ENCODE peak calls at places on chromosomes 7 and 10, in five cellular contexts. X is fibroblast of villous mesenchyme, F is body of pancreas, J is mucosa of descending colon, R is cardiac muscle cell. M is an unnamed sample.

GRCh38 chr10:5894873-5895272 is 4.8 kb downstream of the FBH1 start:
- DNase-seq in X (no peak), F (no peak), R (peak), J (no peak), M (no peak)

GRCh38 chr7:158646766-158647474 is 57.7 kb downstream of the NCAPG2 start:
- DNase-seq in J (peak), R (no peak), X (no peak), F (no peak), M (no peak)

GRCh38 chr7:82925331-82925730 is 237.4 kb downstream of the PCLO start:
- DNase-seq in X (no peak), R (no peak), F (no peak), J (no peak), M (no peak)

GRCh38 chr7:151251926-151252835 is 3.7 kb upstream of the SMARCD3 start:
- DNase-seq in R (peak), F (peak), J (no peak), X (peak), M (peak)

GRCh38 chr7:7221602-7222038 is 39.3 kb downstream of the C1GALT1 start:
- DNase-seq in R (peak), J (no peak), F (no peak), X (peak), M (peak)

GRCh38 chr10:50558368-50558767 is 65.4 kb downstream of the SGMS1 start:
- DNase-seq in J (no peak), F (peak), X (peak), R (peak), M (peak)

GRCh38 chr10:18229839-18230238 is 89.6 kb downstream of the CACNB2 start:
- DNase-seq in F (no peak), X (no peak), J (no peak), R (no peak), M (peak)

GRCh38 chr10:129689681-129690080 is 222.6 kb downstream of the MGMT start:
- DNase-seq in R (no peak), F (no peak), X (peak), J (no peak), M (peak)

GRCh38 chr10:37871568-37872251 is 14.3 kb upstream of the ZNF248 start:
- DNase-seq in F (no peak), R (no peak), X (no peak), J (no peak), M (no peak)

GRCh38 chr10:95391570-95392249 is 100.9 kb upstream of the PDLIM1 start:
- DNase-seq in J (no peak), R (peak), X (peak), F (no peak), M (peak)

GRCh38 chr7:83918142-83918541 is 269.2 kb upstream of the SEMA3E start:
- DNase-seq in R (no peak), F (no peak), X (no peak), J (no peak), M (no peak)

GRCh38 chr7:83835424-83835823 is 186.5 kb upstream of the SEMA3E start:
- DNase-seq in J (no peak), F (no peak), X (no peak), R (no peak), M (peak)

DNA sequence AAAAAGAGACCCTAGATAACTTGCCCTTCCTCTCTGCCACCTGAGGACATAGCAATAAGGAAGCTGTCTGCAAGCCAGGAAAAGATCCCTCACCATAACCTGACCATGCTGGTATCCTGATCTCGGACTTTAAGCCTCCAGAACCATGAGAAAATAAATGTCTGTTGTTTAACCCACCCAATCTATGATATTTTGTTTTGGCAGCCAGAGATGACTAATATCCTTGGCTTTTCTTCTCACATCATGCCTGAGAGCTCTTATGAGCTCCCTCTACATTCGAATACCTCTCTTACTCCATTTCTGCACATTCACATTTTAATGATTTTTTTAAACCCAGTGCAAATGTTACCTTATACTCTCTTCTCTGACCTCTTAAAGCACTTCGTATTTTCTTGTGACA is 214.0 kb upstream of the CHRM2 start:
- DNase-seq in X (no peak), R (no peak), F (no peak), J (no peak), M (no peak)
- H3K4me3 ChIP-seq in X (no peak), R (no peak), F (no peak), J (no peak), M (no peak)

DNA sequence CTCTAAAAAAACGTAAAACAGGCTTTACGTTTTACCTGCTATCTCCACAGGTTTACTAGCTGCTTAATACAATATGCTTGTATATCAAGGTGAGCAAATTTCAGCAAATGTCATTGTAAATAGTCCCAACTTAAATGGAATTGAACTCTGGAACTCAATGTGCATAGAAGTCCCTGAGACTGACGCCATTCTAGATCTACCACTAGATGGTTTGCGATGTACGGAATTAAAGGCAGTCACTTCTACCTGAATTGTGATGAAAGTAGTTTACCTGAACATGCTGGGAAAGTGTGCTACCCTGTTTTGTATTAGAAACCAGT is 837 bp upstream of the SNX13 start:
- DNase-seq in X (no peak), J (peak), F (no peak), R (no peak), M (no peak)
- TF ChIP-seq CTCF in X (no peak), J (no peak), F (peak), R (no peak), M (peak)

GRCh38 chr7:1562611-1563051 is 6.6 kb upstream of the TMEM184A start:
- DNase-seq in F (no peak), R (no peak), J (no peak), X (peak), M (peak)

GRCh38 chr7:1560620-1561031 is 4.6 kb upstream of the TMEM184A start:
- DNase-seq in F (no peak), X (no peak), R (no peak), J (peak), M (no peak)

GRCh38 chr7:1559626-1560590 is 3.9 kb upstream of the TMEM184A start:
- DNase-seq in F (no peak), J (no peak), X (no peak), R (no peak), M (no peak)

GRCh38 chr7:1562126-1562525 is 6.1 kb upstream of the TMEM184A start:
- DNase-seq in X (no peak), J (no peak), R (peak), F (no peak), M (peak)

DNA sequence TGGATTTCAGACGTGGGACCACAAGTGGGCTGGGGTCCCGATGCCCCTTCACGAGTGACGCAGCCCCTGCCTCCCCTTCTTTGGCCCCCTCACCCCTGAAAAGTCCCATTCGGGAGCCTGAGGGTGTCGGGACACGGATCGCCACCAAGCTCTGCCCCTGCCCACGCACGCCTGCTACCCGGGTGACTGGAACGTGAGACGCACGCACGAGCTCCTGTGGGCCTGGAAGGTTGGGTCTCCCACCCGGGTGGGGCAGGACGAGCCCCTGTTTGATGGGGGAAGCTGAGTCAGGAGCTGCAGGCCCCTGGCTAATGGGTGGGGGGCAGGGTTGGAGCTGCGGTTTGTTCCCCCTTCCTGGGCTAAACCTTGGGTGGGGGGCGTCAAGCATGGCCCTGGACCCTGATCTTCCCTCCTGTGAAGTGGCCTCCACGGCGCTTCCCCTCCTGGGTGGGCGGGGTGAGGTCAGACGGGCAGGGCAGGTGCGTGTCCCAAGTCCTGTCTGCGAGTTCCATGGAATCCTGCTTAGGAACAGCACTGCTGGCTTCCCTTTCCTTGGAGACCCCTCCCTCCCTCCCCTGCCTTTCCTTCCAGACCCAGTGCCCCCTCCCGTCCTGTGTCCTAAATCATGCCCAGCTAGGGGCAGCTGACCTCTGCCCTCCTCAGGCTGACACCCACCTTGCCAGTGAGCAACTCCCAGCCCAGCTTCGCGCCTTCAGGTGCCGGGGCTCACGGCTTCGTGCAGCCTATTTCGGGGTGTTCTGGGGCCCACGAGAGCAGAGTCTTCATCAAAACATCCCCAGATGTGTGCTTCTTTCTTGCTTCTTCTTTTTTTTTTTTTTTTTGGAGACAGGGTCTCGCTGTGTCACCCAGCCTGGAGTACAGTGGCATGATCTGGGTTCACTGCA is 5.3 kb upstream of the TMEM184A start:
- DNase-seq in R (no peak), J (no peak), F (no peak), X (no peak), M (no peak)
- H3K4me3 ChIP-seq in R (no peak), J (no peak), F (no peak), X (no peak), M (no peak)

GRCh38 chr7:69994218-69994617 is 395.9 kb downstream of the AUTS2 start:
- DNase-seq in R (no peak), F (no peak), J (no peak), X (no peak), M (no peak)
- TF ChIP-seq CTCF in R (no peak), F (no peak), J (no peak), X (no peak), M (no peak)

DNA sequence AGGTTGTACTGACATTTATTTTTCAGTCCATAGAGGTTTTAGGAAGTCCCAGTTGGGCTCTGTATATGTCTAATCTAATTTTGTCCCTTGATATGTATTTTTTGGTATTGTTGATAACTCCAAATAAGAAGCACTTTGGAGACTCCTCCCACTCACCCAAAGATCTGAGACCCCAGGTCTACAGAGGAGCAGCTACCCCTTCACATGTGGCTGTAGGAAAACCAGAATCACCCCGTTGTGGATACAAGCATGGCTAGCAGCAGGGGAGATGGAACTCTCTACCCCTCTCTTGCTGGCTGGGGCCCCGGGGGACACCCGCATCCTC is 9.4 kb downstream of the HHEX start:
- DNase-seq in J (no peak), X (no peak), F (no peak), R (no peak), M (no peak)
- H3K4me3 ChIP-seq in J (no peak), X (peak), F (no peak), R (peak), M (peak)

GRCh38 chr7:69893915-69894314 is 295.6 kb downstream of the AUTS2 start:
- DNase-seq in F (no peak), J (no peak), R (no peak), X (no peak), M (peak)
- TF ChIP-seq CTCF in F (no peak), J (no peak), R (peak), X (no peak), M (peak)

GRCh38 chr10:123890246-123890645 is 1.4 kb downstream of the CPXM2 start:
- DNase-seq in F (no peak), R (no peak), X (no peak), J (no peak), M (peak)
- H3K4me3 ChIP-seq in F (no peak), R (no peak), X (no peak), J (no peak), M (peak)

M was measured in AG10803.